ENCODE peak calls at places on chromosomes 7 and 10, in six cellular contexts. W is GM12891, T is GM12878, B is K562, H is HepG2, U is H1. I is an unnamed sample.

GRCh38 chr10:91210435-91210834 is 10.0 kb upstream of the PCGF5 start:
- DNase-seq in U (no peak), B (no peak), H (peak; percentile 42), T (no peak), W (no peak), I (no peak)

GRCh38 chr10:1293636-1294440 is 237.7 kb downstream of the WDR37 start:
- DNase-seq in B (no peak), U (peak; percentile 17), H (no peak), T (no peak), W (no peak), I (no peak)

GRCh38 chr7:157507987-157508386 is 171.2 kb downstream of the DNAJB6 start:
- DNase-seq in U (no peak), B (no peak), H (no peak), W (no peak), T (no peak), I (no peak)

GRCh38 chr10:31940839-31941653 is 12.4 kb upstream of the ARHGAP12 start:
- DNase-seq in B (no peak), H (peak; percentile 96), T (no peak), W (no peak), U (no peak), I (no peak)

GRCh38 chr7:82593780-82594179 is 150.2 kb upstream of the CACNA2D1 start:
- DNase-seq in W (no peak), T (no peak), B (no peak), U (no peak), H (no peak), I (no peak)

GRCh38 chr10:132869621-132870020 is 72.7 kb downstream of the CFAP46 start:
- DNase-seq in T (no peak), B (no peak), U (no peak), H (no peak), W (no peak), I (no peak)

GRCh38 chr7:44555350-44555749 is 14.2 kb upstream of the NPC1L1 start:
- DNase-seq in B (peak; percentile 2), T (no peak), H (no peak), W (no peak), U (no peak), I (no peak)

GRCh38 chr7:151024435-151025056 is at the start of gene ATG9B:
- DNase-seq in T (no peak), B (no peak), W (no peak), U (no peak), H (no peak), I (no peak)

GRCh38 chr10:51010977-51011376 is 63.3 kb upstream of the PRKG1 start:
- DNase-seq in U (no peak), B (peak; percentile 58), W (no peak), H (peak; percentile 27), T (peak; percentile 8), I (no peak)

GRCh38 chr7:27219821-27220220 is 19.9 kb upstream of the HOXA13 start:
- DNase-seq in T (no peak), B (no peak), H (no peak), W (no peak), U (no peak), I (no peak)

GRCh38 chr7:92916751-92917369 is 80.5 kb upstream of the CDK6 start:
- DNase-seq in W (no peak), T (no peak), H (peak; percentile 27), U (no peak), B (no peak), I (no peak)

GRCh38 chr7:12066004-12066403 is 145.1 kb upstream of the TMEM106B start:
- DNase-seq in U (no peak), B (no peak), W (no peak), H (no peak), T (no peak), I (no peak)

GRCh38 chr7:135441791-135442190 is 68.1 kb downstream of the CNOT4 start:
- DNase-seq in B (no peak), H (no peak), T (no peak), U (no peak), W (no peak), I (no peak)

GRCh38 chr10:31023558-31023957 is 8.1 kb downstream of the ZNF438 start:
- DNase-seq in W (no peak), B (no peak), H (no peak), T (no peak), U (no peak), I (no peak)

GRCh38 chr10:30045961-30046360 is 13.4 kb downstream of the JCAD start:
- DNase-seq in H (no peak), T (no peak), B (no peak), U (no peak), W (no peak), I (no peak)

GRCh38 chr7:158527495-158527894 is 60.1 kb downstream of the PTPRN2 start:
- DNase-seq in U (no peak), W (no peak), H (no peak), B (no peak), T (no peak), I (no peak)

GRCh38 chr10:4217653-4218052 is 432.6 kb upstream of the KLF6 start:
- DNase-seq in U (no peak), H (no peak), W (no peak), B (no peak), T (no peak), I (no peak)

GRCh38 chr7:32062150-32062549 is 8.1 kb downstream of the PDE1C start:
- DNase-seq in T (no peak), W (peak; percentile 16), H (peak; percentile 16), B (peak; percentile 48), U (no peak), I (no peak)

GRCh38 chr7:114937422-114937821 is 15.5 kb downstream of the MDFIC start:
- DNase-seq in H (no peak), U (no peak), W (no peak), T (no peak), B (no peak), I (no peak)

GRCh38 chr7:77327067-77327931 is 88.8 kb downstream of the GSAP start:
- DNase-seq in U (no peak), H (peak; percentile 25), W (no peak), B (no peak), T (no peak), I (no peak)

GRCh38 chr10:71963351-71963755 is 842 bp upstream of the CHST3 start:
- DNase-seq in W (no peak), B (no peak), U (no peak), H (no peak), T (no peak), I (no peak)

GRCh38 chr7:151382079-151382885 is 27.6 kb downstream of the WDR86 start:
- DNase-seq in U (no peak), W (peak; percentile 35), T (no peak), H (no peak), B (no peak), I (peak; percentile 32)

GRCh38 chr7:52320610-52321009 is 714.8 kb upstream of the POM121L12 start:
- DNase-seq in B (no peak), T (no peak), W (no peak), H (no peak), U (no peak), I (no peak)

GRCh38 chr7:74058486-74058885 is 25.1 kb upstream of the LIMK1 start:
- DNase-seq in T (no peak), B (no peak), U (no peak), W (no peak), H (no peak), I (no peak)

GRCh38 chr7:74059681-74060588 is 23.7 kb upstream of the LIMK1 start:
- DNase-seq in H (no peak), B (no peak), U (no peak), W (no peak), T (no peak), I (no peak)

GRCh38 chr7:74057987-74058386 is 25.6 kb upstream of the LIMK1 start:
- DNase-seq in T (no peak), U (no peak), W (no peak), B (no peak), H (no peak), I (no peak)

GRCh38 chr7:74057216-74057925 is 26.2 kb upstream of the LIMK1 start:
- DNase-seq in W (no peak), U (no peak), T (no peak), B (no peak), H (no peak), I (no peak)

GRCh38 chr7:74059037-74059436 is 24.6 kb upstream of the LIMK1 start:
- DNase-seq in W (no peak), U (no peak), T (no peak), H (no peak), B (no peak), I (no peak)
- TF ChIP-seq POLR2A in W (no peak), U (no peak), T (no peak), H (no peak), B (no peak), I (no peak)

GRCh38 chr10:75542902-75543301 is 111.5 kb downstream of the LRMDA start:
- DNase-seq in T (no peak), W (no peak), H (no peak), U (no peak), B (no peak), I (no peak)
- TF ChIP-seq TAF1 in T (no peak), W (no peak), H (no peak), U (no peak), B (no peak), I (no peak)

GRCh38 chr7:107610353-107610752 is 30.3 kb downstream of the BCAP29 start:
- DNase-seq in W (no peak), T (no peak), U (no peak), H (no peak), B (no peak), I (no peak)

GRCh38 chr7:107613439-107613838 is 33.4 kb downstream of the BCAP29 start:
- DNase-seq in H (no peak), U (no peak), B (no peak), T (no peak), W (no peak), I (no peak)

GRCh38 chr7:107606303-107606702 is 26.3 kb downstream of the BCAP29 start:
- DNase-seq in W (no peak), T (no peak), H (no peak), U (no peak), B (no peak), I (no peak)

GRCh38 chr7:107613948-107614347 is 33.9 kb downstream of the BCAP29 start:
- DNase-seq in T (no peak), B (no peak), W (no peak), U (no peak), H (no peak), I (no peak)

GRCh38 chr7:107609861-107610260 is 29.8 kb downstream of the BCAP29 start:
- DNase-seq in W (no peak), H (no peak), B (no peak), T (no peak), U (no peak), I (no peak)
- TF ChIP-seq POLR2AphosphoS5 in W (no peak), H (no peak), B (no peak), T (no peak), U (no peak), I (no peak)

DNA sequence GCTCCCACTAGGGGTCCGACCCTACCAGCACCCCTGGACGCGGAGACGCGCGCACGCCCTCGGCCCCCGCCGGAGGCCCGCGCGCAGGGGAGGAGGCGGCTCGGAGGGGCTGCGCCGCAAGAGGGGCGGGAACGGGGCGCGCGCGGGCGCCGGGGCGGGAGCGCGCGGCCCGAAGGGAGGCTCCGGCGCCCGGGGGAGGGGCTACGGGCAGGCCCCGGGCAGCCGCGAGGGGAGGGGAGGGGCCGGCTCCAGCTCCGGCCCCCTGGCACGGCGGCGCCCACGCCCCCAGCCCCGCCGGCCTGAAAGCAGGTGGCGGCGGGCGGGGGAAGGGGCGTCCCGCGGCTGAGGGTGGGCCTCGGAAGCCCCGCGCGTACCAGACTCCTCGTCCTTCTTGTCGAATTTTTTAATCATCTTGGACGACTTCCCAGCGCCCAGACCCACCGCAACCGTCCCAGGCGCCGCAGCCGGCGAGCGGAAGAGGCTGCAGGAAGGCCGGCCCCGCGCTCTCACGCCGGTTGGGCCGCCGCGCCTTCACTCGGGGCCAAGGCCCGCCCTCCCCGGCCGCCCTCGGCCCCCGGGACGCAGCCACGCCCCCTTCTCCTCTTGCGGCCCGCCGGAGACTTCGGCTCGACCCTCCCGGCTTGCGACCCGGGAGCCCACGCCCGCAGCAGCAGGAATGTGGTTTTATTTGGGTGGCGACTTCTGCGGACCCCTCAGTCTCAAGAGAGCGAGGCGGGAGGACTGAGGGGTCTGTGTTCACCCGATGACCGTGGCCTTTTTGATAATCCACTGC is at the start of gene COPG2:
- DNase-seq in T (peak; percentile 31), W (peak; percentile 94), H (peak; percentile 69), B (peak; percentile 100), U (peak; percentile 34), I (peak; percentile 92)
- TF ChIP-seq POLR2A in T (peak; percentile 74), W (peak; percentile 54), H (no peak), B (peak; percentile 85), U (peak; percentile 56), I (peak; percentile 52)

I was measured in GM12892.